ENCODE peak calls at places on chromosomes 3 and 15, in nine cellular contexts. R is PC-3, Q is mucosa of descending colon, A is fibroblast of mammary gland, C is thoracic aorta, Y is OCI-LY7, T is kidney epithelial cell, M is choroid plexus epithelial cell, P is BJ. E is an unnamed sample.

GRCh38 chr15:63466378-63467192 is 37.8 kb upstream of the USP3 start:
- DNase-seq in Y (peak), C (no peak), P (no peak), R (peak), M (peak), T (no peak), Q (peak), A (peak), E (peak)

GRCh38 chr3:127689266-127689860 is 16.6 kb downstream of the ABTB1 start:
- DNase-seq in R (no peak), Y (no peak), C (no peak), P (no peak), Q (no peak), A (no peak), M (no peak), T (no peak), E (no peak)

GRCh38 chr3:184734903-184735630 is 23.2 kb upstream of the MAGEF1 start:
- DNase-seq in P (no peak), C (no peak), Y (no peak), M (no peak), R (no peak), T (no peak), Q (no peak), A (no peak), E (no peak)

GRCh38 chr3:103991461-103992115 is 1375.1 kb upstream of the ALCAM start:
- DNase-seq in Q (no peak), R (peak), Y (peak), M (peak), C (no peak), T (no peak), A (peak), P (no peak), E (peak)

GRCh38 chr15:85837011-85837433 is 42.3 kb upstream of the KLHL25 start:
- DNase-seq in M (peak), P (no peak), T (no peak), R (peak), Q (peak), Y (no peak), A (peak), C (no peak), E (peak)

GRCh38 chr3:69197922-69198540 is 75.6 kb upstream of the LMOD3 start:
- DNase-seq in Q (no peak), R (no peak), T (no peak), A (no peak), Y (no peak), P (no peak), C (no peak), M (no peak), E (no peak)

GRCh38 chr3:171699611-171700010 is 110.7 kb downstream of the PLD1 start:
- DNase-seq in M (peak), Y (no peak), P (no peak), C (no peak), R (no peak), Q (no peak), T (no peak), A (no peak), E (no peak)

GRCh38 chr3:12662593-12663310 is 1.2 kb downstream of the RAF1 start:
- DNase-seq in P (no peak), M (peak), Y (peak), C (no peak), A (peak), R (peak), T (no peak), Q (peak), E (peak)

GRCh38 chr3:126465928-126466564 is 9.6 kb downstream of the ZXDC start:
- DNase-seq in Y (no peak), T (no peak), C (no peak), A (no peak), M (no peak), Q (peak), R (no peak), P (no peak), E (no peak)

GRCh38 chr3:10248184-10248983 is at the start of gene TATDN2:
- DNase-seq in A (peak), Y (peak), P (peak), C (peak), T (peak), Q (peak), R (peak), M (peak), E (peak)
- TF ChIP-seq CTCF in A (no peak), Y (peak), P (no peak), C (no peak), T (no peak), Q (no peak), R (no peak), M (no peak), E (no peak)

GRCh38 chr3:30655187-30655812 is 48.9 kb downstream of the TGFBR2 start:
- DNase-seq in T (no peak), C (no peak), Y (peak), M (peak), A (peak), Q (no peak), R (peak), P (no peak), E (peak)
- H3K4me3 ChIP-seq in T (no peak), C (no peak), Y (peak), M (no peak), A (no peak), Q (no peak), R (no peak), P (no peak), E (no peak)

DNA sequence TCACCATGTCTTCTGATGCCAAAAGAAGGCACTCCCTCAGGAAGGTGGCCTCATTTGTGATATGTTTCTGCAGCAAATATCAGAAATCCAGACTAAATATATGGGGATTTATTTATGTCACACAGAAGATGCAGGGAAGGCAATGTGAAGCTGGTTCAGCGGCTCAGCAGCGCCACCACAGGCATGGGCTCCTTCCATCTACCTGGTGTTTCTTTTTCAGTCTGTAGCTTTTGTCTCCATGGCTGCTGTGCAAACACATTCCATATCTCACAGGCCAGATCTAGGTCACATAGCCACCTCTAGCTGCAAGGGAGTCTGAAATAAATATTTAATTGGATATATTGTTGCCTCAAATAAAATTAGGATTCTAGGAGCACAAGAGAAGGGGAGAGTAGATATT is 502.1 kb upstream of the IL12A start:
- DNase-seq in M (peak), Y (no peak), Q (no peak), P (no peak), T (no peak), C (no peak), R (peak), A (peak), E (peak)
- TF ChIP-seq CTCF in M (peak), Y (peak), Q (no peak), P (peak), T (peak), C (no peak), R (peak), A (peak), E (no peak)

GRCh38 chr3:194688946-194689345 is 3.3 kb downstream of the FAM43A start:
- DNase-seq in T (no peak), R (no peak), M (no peak), A (no peak), Q (no peak), C (no peak), P (no peak), Y (no peak), E (no peak)
- H3K4me3 ChIP-seq in T (no peak), R (peak), M (peak), A (no peak), Q (no peak), C (no peak), P (peak), Y (peak), E (no peak)

GRCh38 chr15:68650901-68651709 is 72.3 kb downstream of the CORO2B start:
- DNase-seq in M (peak), Q (peak), C (no peak), R (peak), Y (peak), T (no peak), P (no peak), A (no peak), E (peak)
- TF ChIP-seq CTCF in M (peak), Q (peak), C (peak), R (peak), Y (peak), T (peak), P (peak), A (peak), E (peak)

GRCh38 chr15:78156653-78157052 is 7.5 kb downstream of the IDH3A start:
- DNase-seq in M (no peak), P (no peak), C (no peak), A (peak), R (peak), Y (no peak), T (no peak), Q (no peak), E (peak)
- H3K4me3 ChIP-seq in M (no peak), P (no peak), C (no peak), A (no peak), R (no peak), Y (no peak), T (no peak), Q (no peak), E (no peak)

E was measured in epithelial cell of esophagus.